ENCODE peak calls at places on chromosomes 11 and 22, in five cellular contexts. One of them, this sample, is unnamed.

GRCh38 chr11:76215946-76216345 is 9.6 kb upstream of the WNT11 start:
- DNase-seq in posterior cingulate gyrus: no peak
- DNase-seq in activated T-cell treated with anti-CD3 and anti-CD28 coated beads, Interleukin-2, amount 50 U/mL, for 1 hour: no peak
- DNase-seq in brain microvascular endothelial cell: peak
- DNase-seq in glutamatergic neuron: no peak
- DNase-seq in this sample: no peak

GRCh38 chr11:63680842-63681207 is 475 bp upstream of the RTN3 start:
- DNase-seq in activated T-cell treated with anti-CD3 and anti-CD28 coated beads, Interleukin-2, amount 50 U/mL, for 1 hour: no peak
- DNase-seq in glutamatergic neuron: no peak
- DNase-seq in posterior cingulate gyrus: peak
- DNase-seq in brain microvascular endothelial cell: no peak
- DNase-seq in this sample: no peak

GRCh38 chr11:75174781-75175370 is 24.0 kb downstream of the SLCO2B1 start:
- DNase-seq in posterior cingulate gyrus: no peak
- DNase-seq in brain microvascular endothelial cell: peak
- DNase-seq in activated T-cell treated with anti-CD3 and anti-CD28 coated beads, Interleukin-2, amount 50 U/mL, for 1 hour: no peak
- DNase-seq in glutamatergic neuron: no peak
- DNase-seq in this sample: no peak

GRCh38 chr11:67282155-67282875 is 6.8 kb upstream of the ANKRD13D start:
- DNase-seq in posterior cingulate gyrus: no peak
- DNase-seq in glutamatergic neuron: peak
- DNase-seq in brain microvascular endothelial cell: no peak
- DNase-seq in activated T-cell treated with anti-CD3 and anti-CD28 coated beads, Interleukin-2, amount 50 U/mL, for 1 hour: peak
- DNase-seq in this sample: peak

GRCh38 chr11:86196291-86196690 is 48.3 kb upstream of the EED start:
- DNase-seq in glutamatergic neuron: no peak
- DNase-seq in posterior cingulate gyrus: no peak
- DNase-seq in activated T-cell treated with anti-CD3 and anti-CD28 coated beads, Interleukin-2, amount 50 U/mL, for 1 hour: no peak
- DNase-seq in brain microvascular endothelial cell: no peak
- DNase-seq in this sample: no peak

GRCh38 chr11:116219171-116219635 is 553.6 kb downstream of the BUD13 start:
- DNase-seq in posterior cingulate gyrus: no peak
- DNase-seq in brain microvascular endothelial cell: no peak
- DNase-seq in activated T-cell treated with anti-CD3 and anti-CD28 coated beads, Interleukin-2, amount 50 U/mL, for 1 hour: no peak
- DNase-seq in glutamatergic neuron: no peak
- DNase-seq in this sample: no peak

GRCh38 chr11:38019072-38019775 is 1421.2 kb upstream of the RAG2 start:
- DNase-seq in brain microvascular endothelial cell: no peak
- DNase-seq in posterior cingulate gyrus: no peak
- DNase-seq in activated T-cell treated with anti-CD3 and anti-CD28 coated beads, Interleukin-2, amount 50 U/mL, for 1 hour: no peak
- DNase-seq in glutamatergic neuron: no peak
- DNase-seq in this sample: no peak

GRCh38 chr22:44583076-44583760 is 85.2 kb upstream of the RTL6 start:
- DNase-seq in activated T-cell treated with anti-CD3 and anti-CD28 coated beads, Interleukin-2, amount 50 U/mL, for 1 hour: no peak
- DNase-seq in posterior cingulate gyrus: peak
- DNase-seq in brain microvascular endothelial cell: no peak
- DNase-seq in glutamatergic neuron: no peak
- DNase-seq in this sample: peak

GRCh38 chr11:128687321-128687720 is 6.6 kb upstream of the FLI1 start:
- DNase-seq in brain microvascular endothelial cell: no peak
- DNase-seq in glutamatergic neuron: peak
- DNase-seq in posterior cingulate gyrus: no peak
- DNase-seq in activated T-cell treated with anti-CD3 and anti-CD28 coated beads, Interleukin-2, amount 50 U/mL, for 1 hour: no peak
- DNase-seq in this sample: no peak

GRCh38 chr11:107545101-107545514 is 20.4 kb downstream of the ALKBH8 start:
- DNase-seq in posterior cingulate gyrus: no peak
- DNase-seq in activated T-cell treated with anti-CD3 and anti-CD28 coated beads, Interleukin-2, amount 50 U/mL, for 1 hour: no peak
- DNase-seq in brain microvascular endothelial cell: peak
- DNase-seq in glutamatergic neuron: no peak
- DNase-seq in this sample: no peak

GRCh38 chr11:1570001-1570453 is 2.0 kb downstream of the DUSP8 start:
- DNase-seq in activated T-cell treated with anti-CD3 and anti-CD28 coated beads, Interleukin-2, amount 50 U/mL, for 1 hour: no peak
- DNase-seq in glutamatergic neuron: peak
- DNase-seq in brain microvascular endothelial cell: no peak
- DNase-seq in posterior cingulate gyrus: no peak
- DNase-seq in this sample: no peak

GRCh38 chr11:85182437-85183109 is 444.6 kb downstream of the DLG2 start:
- DNase-seq in brain microvascular endothelial cell: peak
- DNase-seq in posterior cingulate gyrus: no peak
- DNase-seq in activated T-cell treated with anti-CD3 and anti-CD28 coated beads, Interleukin-2, amount 50 U/mL, for 1 hour: no peak
- DNase-seq in glutamatergic neuron: no peak
- DNase-seq in this sample: no peak

GRCh38 chr22:24155597-24156145 is 25.6 kb upstream of the SUSD2 start:
- DNase-seq in glutamatergic neuron: peak
- DNase-seq in posterior cingulate gyrus: peak
- DNase-seq in brain microvascular endothelial cell: peak
- DNase-seq in activated T-cell treated with anti-CD3 and anti-CD28 coated beads, Interleukin-2, amount 50 U/mL, for 1 hour: no peak
- DNase-seq in this sample: no peak

GRCh38 chr11:70913715-70914231 is 338.6 kb downstream of the SHANK2 start:
- DNase-seq in brain microvascular endothelial cell: no peak
- DNase-seq in glutamatergic neuron: no peak
- DNase-seq in posterior cingulate gyrus: no peak
- DNase-seq in activated T-cell treated with anti-CD3 and anti-CD28 coated beads, Interleukin-2, amount 50 U/mL, for 1 hour: no peak
- DNase-seq in this sample: no peak

GRCh38 chr11:11965656-11966353 is 42.6 kb downstream of the DKK3 start:
- DNase-seq in glutamatergic neuron: no peak
- DNase-seq in activated T-cell treated with anti-CD3 and anti-CD28 coated beads, Interleukin-2, amount 50 U/mL, for 1 hour: no peak
- DNase-seq in posterior cingulate gyrus: no peak
- DNase-seq in brain microvascular endothelial cell: no peak
- DNase-seq in this sample: no peak

GRCh38 chr11:69173925-69174591 is 18.3 kb downstream of the SMIM38 start:
- DNase-seq in brain microvascular endothelial cell: peak
- DNase-seq in glutamatergic neuron: no peak
- DNase-seq in posterior cingulate gyrus: no peak
- DNase-seq in activated T-cell treated with anti-CD3 and anti-CD28 coated beads, Interleukin-2, amount 50 U/mL, for 1 hour: no peak
- DNase-seq in this sample: peak

GRCh38 chr11:121535122-121535796 is 82.5 kb upstream of the SORL1-AS1 start:
- DNase-seq in brain microvascular endothelial cell: no peak
- DNase-seq in posterior cingulate gyrus: no peak
- DNase-seq in glutamatergic neuron: no peak
- DNase-seq in activated T-cell treated with anti-CD3 and anti-CD28 coated beads, Interleukin-2, amount 50 U/mL, for 1 hour: no peak
- DNase-seq in this sample: no peak

GRCh38 chr11:111735262-111736116 is 30.7 kb downstream of the PPP2R1B start:
- DNase-seq in brain microvascular endothelial cell: peak
- DNase-seq in activated T-cell treated with anti-CD3 and anti-CD28 coated beads, Interleukin-2, amount 50 U/mL, for 1 hour: no peak
- DNase-seq in glutamatergic neuron: no peak
- DNase-seq in posterior cingulate gyrus: peak
- DNase-seq in this sample: no peak

GRCh38 chr11:127071606-127072005 is 71.0 kb upstream of the KIRREL3 start:
- DNase-seq in posterior cingulate gyrus: no peak
- DNase-seq in brain microvascular endothelial cell: no peak
- DNase-seq in activated T-cell treated with anti-CD3 and anti-CD28 coated beads, Interleukin-2, amount 50 U/mL, for 1 hour: no peak
- DNase-seq in glutamatergic neuron: no peak
- DNase-seq in this sample: no peak

GRCh38 chr11:134207538-134208239 is 16.1 kb downstream of the NCAPD3 start:
- DNase-seq in activated T-cell treated with anti-CD3 and anti-CD28 coated beads, Interleukin-2, amount 50 U/mL, for 1 hour: peak
- DNase-seq in brain microvascular endothelial cell: no peak
- DNase-seq in glutamatergic neuron: peak
- DNase-seq in posterior cingulate gyrus: no peak
- DNase-seq in this sample: no peak

GRCh38 chr22:18032455-18033101 is 8.2 kb upstream of the MICAL3 start:
- DNase-seq in brain microvascular endothelial cell: peak
- DNase-seq in posterior cingulate gyrus: no peak
- DNase-seq in glutamatergic neuron: no peak
- DNase-seq in activated T-cell treated with anti-CD3 and anti-CD28 coated beads, Interleukin-2, amount 50 U/mL, for 1 hour: no peak
- DNase-seq in this sample: no peak

GRCh38 chr11:8826145-8826786 is 84.7 kb upstream of the AKIP1 start:
- DNase-seq in posterior cingulate gyrus: no peak
- DNase-seq in brain microvascular endothelial cell: peak
- DNase-seq in activated T-cell treated with anti-CD3 and anti-CD28 coated beads, Interleukin-2, amount 50 U/mL, for 1 hour: no peak
- DNase-seq in glutamatergic neuron: peak
- DNase-seq in this sample: no peak

GRCh38 chr11:16997624-16998023 is 16.6 kb downstream of the PLEKHA7 start:
- DNase-seq in posterior cingulate gyrus: no peak
- DNase-seq in activated T-cell treated with anti-CD3 and anti-CD28 coated beads, Interleukin-2, amount 50 U/mL, for 1 hour: no peak
- DNase-seq in brain microvascular endothelial cell: no peak
- DNase-seq in glutamatergic neuron: no peak
- DNase-seq in this sample: no peak

GRCh38 chr11:62560566-62561103 is 13.1 kb downstream of the EEF1G start:
- DNase-seq in posterior cingulate gyrus: peak
- DNase-seq in glutamatergic neuron: peak
- DNase-seq in activated T-cell treated with anti-CD3 and anti-CD28 coated beads, Interleukin-2, amount 50 U/mL, for 1 hour: peak
- DNase-seq in brain microvascular endothelial cell: peak
- DNase-seq in this sample: no peak

GRCh38 chr22:32407332-32407731 is 4.7 kb downstream of the RTCB start:
- DNase-seq in glutamatergic neuron: no peak
- DNase-seq in activated T-cell treated with anti-CD3 and anti-CD28 coated beads, Interleukin-2, amount 50 U/mL, for 1 hour: no peak
- DNase-seq in brain microvascular endothelial cell: no peak
- DNase-seq in posterior cingulate gyrus: no peak
- DNase-seq in this sample: no peak

GRCh38 chr11:67365756-67366384 is 7.5 kb downstream of the CLCF1 start:
- DNase-seq in brain microvascular endothelial cell: no peak
- DNase-seq in posterior cingulate gyrus: peak
- DNase-seq in activated T-cell treated with anti-CD3 and anti-CD28 coated beads, Interleukin-2, amount 50 U/mL, for 1 hour: no peak
- DNase-seq in glutamatergic neuron: no peak
- DNase-seq in this sample: no peak

GRCh38 chr11:117201516-117201866 is 2.3 kb downstream of the TAGLN start:
- DNase-seq in brain microvascular endothelial cell: no peak
- DNase-seq in posterior cingulate gyrus: no peak
- DNase-seq in activated T-cell treated with anti-CD3 and anti-CD28 coated beads, Interleukin-2, amount 50 U/mL, for 1 hour: no peak
- DNase-seq in glutamatergic neuron: no peak
- DNase-seq in this sample: peak

GRCh38 chr11:117771197-117771596 is 25.8 kb downstream of the DSCAML1 start:
- DNase-seq in posterior cingulate gyrus: no peak
- DNase-seq in activated T-cell treated with anti-CD3 and anti-CD28 coated beads, Interleukin-2, amount 50 U/mL, for 1 hour: no peak
- DNase-seq in glutamatergic neuron: no peak
- DNase-seq in brain microvascular endothelial cell: no peak
- DNase-seq in this sample: no peak

GRCh38 chr11:108536783-108537182 is 38.6 kb upstream of the POGLUT3 start:
- DNase-seq in glutamatergic neuron: no peak
- DNase-seq in posterior cingulate gyrus: no peak
- DNase-seq in brain microvascular endothelial cell: no peak
- DNase-seq in activated T-cell treated with anti-CD3 and anti-CD28 coated beads, Interleukin-2, amount 50 U/mL, for 1 hour: no peak
- DNase-seq in this sample: no peak

GRCh38 chr11:128814856-128815705 is 52.0 kb downstream of the KCNJ1 start:
- DNase-seq in posterior cingulate gyrus: no peak
- DNase-seq in glutamatergic neuron: peak
- DNase-seq in brain microvascular endothelial cell: peak
- DNase-seq in activated T-cell treated with anti-CD3 and anti-CD28 coated beads, Interleukin-2, amount 50 U/mL, for 1 hour: no peak
- DNase-seq in this sample: no peak